ENCODE peak calls at places on chromosomes 3 and 15, in ten cellular contexts. D, O, Q, A, U, L, N, V, F and T are unnamed samples.

GRCh38 chr3:127688022-127688415 is 15.3 kb downstream of the ABTB1 start:
- DNase-seq in D (no peak), O (no peak), Q (no peak), A (no peak), U (no peak), L (no peak), N (no peak), V (no peak), F (no peak), T (no peak)

GRCh38 chr3:142723665-142723967 is 218 bp upstream of the TRPC1 start:
- DNase-seq in D (no peak), O (no peak), Q (no peak), A (no peak), U (peak; percentile 82), L (no peak), N (no peak), V (no peak), F (no peak), T (no peak)

GRCh38 chr3:79040701-79041100 is 727.1 kb downstream of the ROBO1 start:
- DNase-seq in D (peak; percentile 78), O (peak; percentile 95), Q (no peak), A (no peak), U (no peak), L (no peak), N (no peak), V (no peak), F (no peak), T (no peak)

GRCh38 chr3:41169038-41169437 is 30.3 kb upstream of the CTNNB1 start:
- DNase-seq in D (no peak), O (peak; percentile 49), Q (no peak), A (no peak), U (no peak), L (no peak), N (no peak), V (no peak), F (no peak), T (no peak)

GRCh38 chr3:178385280-178385952 is 150.8 kb upstream of the KCNMB2 start:
- DNase-seq in D (no peak), O (peak; percentile 76), Q (no peak), A (peak; percentile 58), U (peak; percentile 51), L (peak; percentile 48), N (peak; percentile 15), V (no peak), F (no peak), T (no peak)

GRCh38 chr15:50164458-50164857 is 17.5 kb upstream of the SLC27A2 start:
- DNase-seq in D (no peak), O (peak; percentile 28), Q (no peak), A (peak; percentile 70), U (no peak), L (no peak), N (no peak), V (no peak), F (no peak), T (peak; percentile 48)

GRCh38 chr3:34886443-34886842 is 752.9 kb upstream of the ARPP21 start:
- DNase-seq in D (no peak), O (no peak), Q (no peak), A (no peak), U (no peak), L (no peak), N (no peak), V (no peak), F (no peak), T (no peak)

GRCh38 chr3:42701371-42702065 is 1.1 kb downstream of the HHATL start:
- DNase-seq in D (no peak), O (peak; percentile 23), Q (no peak), A (peak; percentile 36), U (peak; percentile 65), L (peak; percentile 77), N (peak; percentile 34), V (peak; percentile 84), F (no peak), T (no peak)

DNA sequence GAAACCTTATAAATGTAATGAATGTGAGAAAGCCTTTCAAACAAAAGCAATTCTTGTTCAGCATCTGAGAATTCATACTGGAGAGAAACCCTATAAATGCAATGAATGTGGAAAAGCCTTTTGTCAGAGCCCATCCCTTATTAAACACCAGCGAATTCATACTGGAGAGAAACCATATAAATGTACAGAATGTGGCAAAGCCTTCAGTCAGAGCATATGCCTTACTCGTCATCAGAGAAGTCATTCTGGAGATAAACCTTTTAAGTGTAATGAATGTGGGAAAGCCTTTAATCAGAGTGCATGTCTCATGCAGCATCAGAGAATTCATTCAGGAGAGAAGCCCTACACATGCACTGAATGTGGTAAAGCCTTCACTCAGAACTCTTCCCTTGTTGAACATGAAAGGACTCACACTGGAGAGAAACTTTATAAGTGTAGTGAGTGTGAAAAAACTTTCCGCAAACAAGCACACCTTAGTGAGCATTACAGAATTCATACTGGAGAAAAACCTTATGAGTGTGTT is 5.3 kb downstream of the ZNF501 start:
- DNase-seq in D (no peak), O (no peak), Q (no peak), A (no peak), U (no peak), L (no peak), N (no peak), V (no peak), F (no peak), T (no peak)
- H3K4me3 ChIP-seq in D (no peak overlapping the region), O (no peak overlapping the region), Q (no peak overlapping the region), A (no peak overlapping the region), U (no peak overlapping the region), L (no peak overlapping the region), N (no peak overlapping the region), V (no peak overlapping the region), F (no peak overlapping the region), T (no peak overlapping the region)

GRCh38 chr15:40283615-40284306 is 897 bp upstream of the ANKRD63 start:
- DNase-seq in D (no peak), O (no peak), Q (no peak), A (no peak), U (no peak), L (no peak), N (no peak), V (no peak), F (no peak), T (no peak)

GRCh38 chr15:40281057-40281850 is 1.6 kb downstream of the ANKRD63 start:
- DNase-seq in D (no peak), O (no peak), Q (no peak), A (no peak), U (no peak), L (no peak), N (no peak), V (no peak), F (no peak), T (no peak)

GRCh38 chr15:40285151-40285898 is 2.5 kb upstream of the ANKRD63 start:
- DNase-seq in D (no peak), O (peak; percentile 50), Q (no peak), A (no peak), U (no peak), L (no peak), N (no peak), V (no peak), F (no peak), T (no peak)

GRCh38 chr15:40282144-40282869 is 557 bp downstream of the ANKRD63 start:
- DNase-seq in D (no peak), O (no peak), Q (no peak), A (no peak), U (no peak), L (no peak), N (peak; percentile 68), V (no peak), F (no peak), T (no peak)

DNA sequence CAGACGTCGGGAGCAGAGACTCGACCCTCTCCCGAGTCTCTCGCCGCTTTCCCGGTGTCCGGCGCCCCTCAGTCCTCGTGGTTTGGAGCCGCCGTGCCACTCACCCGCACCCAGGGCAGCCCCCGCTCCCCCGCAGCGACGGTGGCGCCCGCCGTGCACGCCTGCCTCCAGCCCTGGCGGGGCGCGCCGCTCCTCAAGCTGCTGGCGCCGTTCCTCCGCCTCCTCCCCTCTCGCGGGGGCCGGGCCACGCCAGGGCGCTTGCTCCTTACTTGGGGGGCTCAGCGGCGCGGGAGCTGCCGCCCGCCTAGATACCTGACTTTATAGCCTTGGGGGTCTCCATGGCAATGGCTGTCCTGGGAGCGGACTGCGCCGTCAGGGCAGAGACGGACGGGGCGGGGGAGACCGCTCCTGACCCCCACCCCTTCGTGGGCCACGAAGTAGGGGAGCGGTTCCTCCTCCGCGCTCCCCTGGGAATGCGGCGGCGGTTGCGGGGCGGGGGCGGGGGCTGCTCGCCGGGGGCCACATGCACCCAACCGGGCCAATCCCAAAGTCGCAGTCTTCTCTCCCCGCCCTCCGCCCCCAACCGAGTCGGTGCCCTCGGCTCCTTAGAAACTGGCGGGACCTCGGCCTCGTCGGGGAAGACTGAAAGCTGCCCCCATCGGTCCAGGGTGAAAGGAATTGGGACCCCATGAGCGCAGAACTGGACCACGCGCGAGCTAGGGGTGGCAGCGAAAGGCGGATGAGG is at the start of gene ANKRD63:
- DNase-seq in D (no peak), O (no peak), Q (no peak), A (no peak), U (no peak), L (no peak), N (no peak), V (no peak), F (no peak), T (no peak)
- H3K4me3 ChIP-seq in D (peak within 1 kb of the TSS; percentile 13), O (peak within 1 kb of the TSS; percentile 38), Q (peak within 1 kb of the TSS; percentile 50), A (peak within 1 kb of the TSS; percentile 50), U (peak within 1 kb of the TSS; percentile 64), L (peak within 1 kb of the TSS; percentile 79), N (peak within 1 kb of the TSS; percentile 5), V (peak within 1 kb of the TSS; percentile 59), F (peak within 1 kb of the TSS; percentile 51), T (peak within 1 kb of the TSS; percentile 8)

GRCh38 chr3:146542179-146542578 is 2.2 kb downstream of the PLSCR1 start:
- DNase-seq in D (no peak), O (peak; percentile 87), Q (no peak), A (peak; percentile 29), U (no peak), L (no peak), N (peak; percentile 10), V (no peak), F (no peak), T (no peak)

GRCh38 chr3:146542968-146543367 is 1.4 kb downstream of the PLSCR1 start:
- DNase-seq in D (no peak), O (peak; percentile 38), Q (no peak), A (no peak), U (no peak), L (no peak), N (no peak), V (no peak), F (no peak), T (no peak)

GRCh38 chr3:146539315-146539714 is 5.1 kb downstream of the PLSCR1 start:
- DNase-seq in D (no peak), O (peak; percentile 79), Q (no peak), A (no peak), U (no peak), L (no peak), N (no peak), V (no peak), F (no peak), T (no peak)

GRCh38 chr3:146540236-146540635 is 4.2 kb downstream of the PLSCR1 start:
- DNase-seq in D (no peak), O (peak; percentile 43), Q (no peak), A (no peak), U (peak; percentile 66), L (no peak), N (no peak), V (no peak), F (no peak), T (no peak)

DNA sequence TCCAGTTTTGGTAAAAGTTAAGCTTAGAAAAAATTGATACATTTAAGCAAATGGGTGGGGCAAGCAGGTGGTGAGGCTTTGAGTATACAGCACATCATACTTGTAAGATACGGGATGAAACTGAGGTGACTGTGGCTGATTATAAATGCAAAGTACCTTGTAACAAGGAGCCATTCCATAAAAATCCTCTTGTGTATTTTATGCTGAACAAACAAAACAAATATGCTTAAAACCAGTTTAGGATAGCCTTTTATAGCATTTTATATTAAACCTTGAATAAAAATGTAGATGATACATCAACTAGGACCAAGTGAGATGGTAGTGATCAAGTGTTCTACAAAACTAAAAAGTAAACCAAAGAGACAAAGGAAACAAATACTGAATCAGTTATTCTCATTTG is 3.4 kb downstream of the PLSCR1 start:
- DNase-seq in D (no peak), O (no peak), Q (no peak), A (no peak), U (no peak), L (no peak), N (no peak), V (no peak), F (no peak), T (no peak)
- H3K4me3 ChIP-seq in D (no peak overlapping the region), O (no peak overlapping the region), Q (peak overlapping the region; percentile 71), A (peak overlapping the region; percentile 83), U (no peak overlapping the region), L (no peak overlapping the region), N (no peak overlapping the region), V (no peak overlapping the region), F (no peak overlapping the region), T (no peak overlapping the region)

GRCh38 chr15:101189708-101190107 is 62.1 kb downstream of the CHSY1 start:
- DNase-seq in D (no peak), O (no peak), Q (no peak), A (no peak), U (no peak), L (no peak), N (no peak), V (no peak), F (no peak), T (no peak)

GRCh38 chr15:101189341-101189679 is 62.5 kb downstream of the CHSY1 start:
- DNase-seq in D (no peak), O (no peak), Q (no peak), A (no peak), U (no peak), L (no peak), N (no peak), V (no peak), F (no peak), T (no peak)

GRCh38 chr15:101185770-101186169 is 66.1 kb downstream of the CHSY1 start:
- DNase-seq in D (no peak), O (no peak), Q (no peak), A (no peak), U (no peak), L (no peak), N (no peak), V (no peak), F (no peak), T (no peak)

GRCh38 chr15:101188517-101189340 is 63.1 kb downstream of the CHSY1 start:
- DNase-seq in D (peak; percentile 86), O (peak; percentile 86), Q (no peak), A (peak; percentile 30), U (no peak), L (no peak), N (no peak), V (no peak), F (peak; percentile 34), T (no peak)

GRCh38 chr15:101187820-101188516 is 63.9 kb downstream of the CHSY1 start:
- DNase-seq in D (peak; percentile 94), O (peak; percentile 81), Q (no peak), A (peak; percentile 35), U (no peak), L (no peak), N (no peak), V (no peak), F (no peak), T (no peak)
- H3K4me3 ChIP-seq in D (peak overlapping the region; percentile 33), O (peak overlapping the region; percentile 26), Q (peak overlapping the region; percentile 31), A (peak overlapping the region; percentile 28), U (no peak overlapping the region), L (no peak overlapping the region), N (no peak overlapping the region), V (peak overlapping the region; percentile 47), F (peak overlapping the region; percentile 7), T (no peak overlapping the region)